ENCODE peak calls at places on chromosomes 7 and 10, in eight cellular contexts. A is BJ, X is H7, Y is neural progenitor cell, W is H4, N is right cardiac atrium, B is IMR-90, K is heart left ventricle. T is an unnamed sample.

GRCh38 chr7:44065431-44066110 is at the start of gene PGAM2:
- DNase-seq in A (no peak), X (peak), Y (peak), W (no peak), N (peak), B (no peak), K (peak), T (peak)

GRCh38 chr7:6175642-6176041 is 96.8 kb downstream of the CYTH3 start:
- DNase-seq in A (peak), X (no peak), Y (no peak), W (no peak), N (no peak), B (peak), K (no peak), T (peak)

GRCh38 chr10:28873540-28873939 is 196.2 kb downstream of the BAMBI start:
- DNase-seq in A (no peak), X (no peak), Y (no peak), W (no peak), N (no peak), B (no peak), K (no peak), T (no peak)

GRCh38 chr10:89279449-89279869 is 22.4 kb upstream of the IFIT2 start:
- DNase-seq in A (no peak), X (no peak), Y (no peak), W (no peak), N (no peak), B (no peak), K (peak), T (peak)

GRCh38 chr10:47438857-47439474 is 44.9 kb downstream of the ANXA8 start:
- DNase-seq in A (no peak), X (peak), Y (peak), W (peak), N (no peak), B (peak), K (no peak), T (peak)

GRCh38 chr7:75905785-75906604 is 9.0 kb upstream of the POR start:
- DNase-seq in A (no peak), X (peak), Y (peak), W (no peak), N (peak), B (peak), K (peak), T (peak)

GRCh38 chr10:27457261-27457945 is 46.7 kb upstream of the RAB18 start:
- DNase-seq in A (no peak), X (no peak), Y (no peak), W (no peak), N (no peak), B (no peak), K (no peak), T (no peak)

GRCh38 chr7:137954614-137955013 is 47.3 kb downstream of the CREB3L2 start:
- DNase-seq in A (no peak), X (no peak), Y (no peak), W (no peak), N (no peak), B (peak), K (no peak), T (peak)

GRCh38 chr7:24123061-24123460 is 160.9 kb upstream of the NPY start:
- DNase-seq in A (no peak), X (no peak), Y (no peak), W (peak), N (no peak), B (no peak), K (no peak), T (peak)

GRCh38 chr7:129298268-129298893 is 73.6 kb downstream of the AHCYL2 start:
- DNase-seq in A (peak), X (peak), Y (peak), W (peak), N (peak), B (peak), K (no peak), T (peak)

GRCh38 chr7:64541438-64542359 is 21.2 kb downstream of the ZNF680 start:
- DNase-seq in A (no peak), X (no peak), Y (no peak), W (peak), N (no peak), B (peak), K (no peak), T (peak)

GRCh38 chr7:149286811-149287400 is 24.9 kb downstream of the ZNF783 start:
- DNase-seq in A (no peak), X (no peak), Y (no peak), W (no peak), N (no peak), B (peak), K (no peak), T (no peak)

T was measured in ELR.